ENCODE peak calls at places on chromosome 20, in eight cellular contexts. One of them, this sample, is unnamed.

GRCh38 chr20:24971702-24972101 is 20.8 kb downstream of the APMAP start:
- DNase-seq in A549: no peak
- DNase-seq in sigmoid colon: peak; percentile 13
- DNase-seq in ovary: no peak
- DNase-seq in stomach: no peak
- DNase-seq in K562: no peak
- DNase-seq in suprapubic skin: no peak
- DNase-seq in SK-N-SH: no peak
- DNase-seq in this sample: no peak

GRCh38 chr20:16922834-16923233 is 174.7 kb downstream of the OTOR start:
- DNase-seq in suprapubic skin: no peak
- DNase-seq in SK-N-SH: no peak
- DNase-seq in stomach: no peak
- DNase-seq in sigmoid colon: no peak
- DNase-seq in K562: no peak
- DNase-seq in ovary: no peak
- DNase-seq in A549: no peak
- DNase-seq in this sample: no peak

GRCh38 chr20:62370115-62370806 is 3.1 kb upstream of the LAMA5 start:
- DNase-seq in suprapubic skin: no peak
- DNase-seq in A549: no peak
- DNase-seq in K562: peak; percentile 45
- DNase-seq in SK-N-SH: no peak
- DNase-seq in sigmoid colon: no peak
- DNase-seq in ovary: no peak
- DNase-seq in stomach: peak; percentile 49
- DNase-seq in this sample: no peak

GRCh38 chr20:610130-611046 is at the start of gene TCF15:
- DNase-seq in K562: peak; percentile 98
- DNase-seq in A549: no peak
- DNase-seq in stomach: no peak
- DNase-seq in ovary: no peak
- DNase-seq in suprapubic skin: no peak
- DNase-seq in sigmoid colon: no peak
- DNase-seq in SK-N-SH: peak; percentile 100
- DNase-seq in this sample: no peak

GRCh38 chr20:440636-441035 is 21.7 kb downstream of the TBC1D20 start:
- DNase-seq in K562: no peak
- DNase-seq in A549: no peak
- DNase-seq in SK-N-SH: no peak
- DNase-seq in suprapubic skin: no peak
- DNase-seq in sigmoid colon: no peak
- DNase-seq in ovary: no peak
- DNase-seq in stomach: no peak
- DNase-seq in this sample: no peak

GRCh38 chr20:37522258-37523011 is 1.4 kb downstream of the NNAT start:
- DNase-seq in sigmoid colon: peak; percentile 91
- DNase-seq in stomach: peak; percentile 58
- DNase-seq in ovary: no peak
- DNase-seq in K562: no peak
- DNase-seq in SK-N-SH: peak; percentile 73
- DNase-seq in A549: no peak
- DNase-seq in suprapubic skin: no peak
- DNase-seq in this sample: no peak

GRCh38 chr20:36478137-36478905 is 63.0 kb upstream of the MYL9 start:
- DNase-seq in A549: no peak
- DNase-seq in stomach: no peak
- DNase-seq in ovary: no peak
- DNase-seq in suprapubic skin: no peak
- DNase-seq in sigmoid colon: no peak
- DNase-seq in K562: no peak
- DNase-seq in SK-N-SH: no peak
- DNase-seq in this sample: no peak

GRCh38 chr20:57133926-57134650 is 132.4 kb downstream of the BMP7 start:
- DNase-seq in SK-N-SH: no peak
- DNase-seq in sigmoid colon: no peak
- DNase-seq in ovary: no peak
- DNase-seq in K562: no peak
- DNase-seq in suprapubic skin: no peak
- DNase-seq in A549: no peak
- DNase-seq in stomach: no peak
- DNase-seq in this sample: no peak

GRCh38 chr20:44302026-44302669 is 8.9 kb downstream of the FITM2 start:
- DNase-seq in K562: no peak
- DNase-seq in ovary: no peak
- DNase-seq in stomach: no peak
- DNase-seq in SK-N-SH: no peak
- DNase-seq in sigmoid colon: no peak
- DNase-seq in A549: no peak
- DNase-seq in suprapubic skin: no peak
- DNase-seq in this sample: no peak

GRCh38 chr20:60478533-60478932 is 520.3 kb downstream of the CDH26 start:
- DNase-seq in suprapubic skin: no peak
- DNase-seq in SK-N-SH: no peak
- DNase-seq in stomach: no peak
- DNase-seq in A549: no peak
- DNase-seq in K562: no peak
- DNase-seq in sigmoid colon: peak; percentile 35
- DNase-seq in ovary: no peak
- DNase-seq in this sample: no peak

GRCh38 chr20:3935295-3935955 is 46.2 kb downstream of the PANK2 start:
- DNase-seq in K562: no peak
- DNase-seq in ovary: no peak
- DNase-seq in sigmoid colon: peak; percentile 83
- DNase-seq in suprapubic skin: no peak
- DNase-seq in SK-N-SH: no peak
- DNase-seq in A549: no peak
- DNase-seq in stomach: no peak
- DNase-seq in this sample: no peak

GRCh38 chr20:57610261-57610952 is 9.8 kb downstream of the ZBP1 start:
- DNase-seq in ovary: no peak
- DNase-seq in stomach: no peak
- DNase-seq in suprapubic skin: no peak
- DNase-seq in SK-N-SH: no peak
- DNase-seq in sigmoid colon: no peak
- DNase-seq in K562: no peak
- DNase-seq in A549: no peak
- DNase-seq in this sample: no peak

GRCh38 chr20:17835941-17836861 is 132.4 kb downstream of the SNX5 start:
- DNase-seq in sigmoid colon: peak; percentile 94
- DNase-seq in suprapubic skin: peak; percentile 90
- DNase-seq in A549: no peak
- DNase-seq in ovary: peak; percentile 77
- DNase-seq in K562: no peak
- DNase-seq in SK-N-SH: no peak
- DNase-seq in stomach: no peak
- DNase-seq in this sample: no peak

GRCh38 chr20:38164624-38165088 is 414 bp downstream of the TGM2 start:
- DNase-seq in stomach: no peak
- DNase-seq in SK-N-SH: no peak
- DNase-seq in A549: no peak
- DNase-seq in ovary: peak; percentile 20
- DNase-seq in sigmoid colon: peak; percentile 70
- DNase-seq in K562: no peak
- DNase-seq in suprapubic skin: no peak
- DNase-seq in this sample: no peak

GRCh38 chr20:1526896-1527295 is 30.6 kb downstream of the SIRPD start:
- DNase-seq in suprapubic skin: no peak
- DNase-seq in ovary: no peak
- DNase-seq in sigmoid colon: no peak
- DNase-seq in A549: no peak
- DNase-seq in stomach: no peak
- DNase-seq in K562: no peak
- DNase-seq in SK-N-SH: no peak
- DNase-seq in this sample: no peak

GRCh38 chr20:35091808-35092523 is 641 bp downstream of the TRPC4AP start:
- DNase-seq in sigmoid colon: no peak
- DNase-seq in suprapubic skin: no peak
- DNase-seq in ovary: no peak
- DNase-seq in K562: peak; percentile 18
- DNase-seq in A549: no peak
- DNase-seq in stomach: no peak
- DNase-seq in SK-N-SH: peak; percentile 38
- DNase-seq in this sample: no peak

GRCh38 chr20:45163071-45163803 is 11.5 kb upstream of the PI3 start:
- DNase-seq in SK-N-SH: no peak
- DNase-seq in suprapubic skin: no peak
- DNase-seq in K562: no peak
- DNase-seq in stomach: no peak
- DNase-seq in sigmoid colon: no peak
- DNase-seq in A549: no peak
- DNase-seq in ovary: no peak
- DNase-seq in this sample: no peak

GRCh38 chr20:32302507-32302872 is 25.0 kb downstream of the KIF3B start:
- DNase-seq in stomach: no peak
- DNase-seq in SK-N-SH: peak; percentile 69
- DNase-seq in suprapubic skin: no peak
- DNase-seq in sigmoid colon: no peak
- DNase-seq in K562: no peak
- DNase-seq in ovary: no peak
- DNase-seq in A549: no peak
- DNase-seq in this sample: no peak

GRCh38 chr20:61666471-61666832 is 399.2 kb downstream of the TAF4 start:
- DNase-seq in stomach: no peak
- DNase-seq in K562: no peak
- DNase-seq in sigmoid colon: no peak
- DNase-seq in SK-N-SH: no peak
- DNase-seq in suprapubic skin: no peak
- DNase-seq in ovary: no peak
- DNase-seq in A549: no peak
- DNase-seq in this sample: no peak

DNA sequence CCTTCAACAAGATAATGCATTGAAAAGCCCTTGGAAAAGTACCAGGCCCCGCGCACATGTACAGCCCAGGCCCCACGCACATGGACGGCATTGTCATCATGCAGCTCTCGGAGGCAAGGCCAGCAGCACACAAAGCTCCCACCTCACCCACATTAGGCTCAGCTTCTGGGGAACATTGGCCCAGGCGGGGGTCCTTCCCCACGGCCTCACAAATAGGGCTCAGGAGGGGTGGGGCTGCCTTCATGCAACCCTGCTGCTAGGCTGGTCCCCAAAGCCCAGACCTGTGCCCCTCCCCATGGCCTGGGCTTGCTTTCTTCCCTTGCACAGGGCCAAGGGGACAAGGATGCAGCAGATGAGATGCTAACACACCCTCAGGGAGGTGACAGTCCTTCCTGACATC is 26.7 kb downstream of the NPEPL1 start:
- DNase-seq in suprapubic skin: peak; percentile 71
- DNase-seq in stomach: peak; percentile 17
- DNase-seq in sigmoid colon: peak; percentile 62
- DNase-seq in ovary: no peak
- DNase-seq in K562: no peak
- DNase-seq in SK-N-SH: no peak
- DNase-seq in A549: no peak
- DNase-seq in this sample: peak; percentile 80
- TF ChIP-seq EP300 in suprapubic skin: no peak
- TF ChIP-seq EP300 in stomach: no peak
- TF ChIP-seq EP300 in sigmoid colon: no peak
- TF ChIP-seq EP300 in ovary: no peak
- TF ChIP-seq EP300 in K562: no peak
- TF ChIP-seq EP300 in SK-N-SH: no peak
- TF ChIP-seq EP300 in A549: no peak
- TF ChIP-seq EP300 in this sample: no peak

GRCh38 chr20:47927385-47927851 is 142.1 kb upstream of the SULF2 start:
- DNase-seq in A549: no peak
- DNase-seq in K562: no peak
- DNase-seq in ovary: no peak
- DNase-seq in SK-N-SH: no peak
- DNase-seq in stomach: no peak
- DNase-seq in sigmoid colon: no peak
- DNase-seq in suprapubic skin: no peak
- DNase-seq in this sample: no peak

GRCh38 chr20:47927944-47928343 is 142.7 kb upstream of the SULF2 start:
- DNase-seq in SK-N-SH: no peak
- DNase-seq in A549: no peak
- DNase-seq in suprapubic skin: no peak
- DNase-seq in K562: peak; percentile 22
- DNase-seq in stomach: no peak
- DNase-seq in sigmoid colon: no peak
- DNase-seq in ovary: no peak
- DNase-seq in this sample: no peak

GRCh38 chr20:47931002-47931401 is 145.7 kb upstream of the SULF2 start:
- DNase-seq in stomach: no peak
- DNase-seq in ovary: no peak
- DNase-seq in SK-N-SH: no peak
- DNase-seq in K562: no peak
- DNase-seq in suprapubic skin: no peak
- DNase-seq in sigmoid colon: no peak
- DNase-seq in A549: no peak
- DNase-seq in this sample: no peak

GRCh38 chr20:47926731-47927130 is 141.4 kb upstream of the SULF2 start:
- DNase-seq in sigmoid colon: no peak
- DNase-seq in suprapubic skin: no peak
- DNase-seq in SK-N-SH: no peak
- DNase-seq in A549: no peak
- DNase-seq in ovary: no peak
- DNase-seq in K562: peak; percentile 25
- DNase-seq in stomach: no peak
- DNase-seq in this sample: no peak

GRCh38 chr20:47929368-47930115 is 144.3 kb upstream of the SULF2 start:
- DNase-seq in stomach: no peak
- DNase-seq in suprapubic skin: no peak
- DNase-seq in K562: no peak
- DNase-seq in A549: peak; percentile 36
- DNase-seq in SK-N-SH: no peak
- DNase-seq in sigmoid colon: no peak
- DNase-seq in ovary: no peak
- DNase-seq in this sample: no peak
- TF ChIP-seq EP300 in stomach: no peak
- TF ChIP-seq EP300 in suprapubic skin: no peak
- TF ChIP-seq EP300 in K562: no peak
- TF ChIP-seq EP300 in A549: no peak
- TF ChIP-seq EP300 in SK-N-SH: no peak
- TF ChIP-seq EP300 in sigmoid colon: no peak
- TF ChIP-seq EP300 in ovary: no peak
- TF ChIP-seq EP300 in this sample: no peak

DNA sequence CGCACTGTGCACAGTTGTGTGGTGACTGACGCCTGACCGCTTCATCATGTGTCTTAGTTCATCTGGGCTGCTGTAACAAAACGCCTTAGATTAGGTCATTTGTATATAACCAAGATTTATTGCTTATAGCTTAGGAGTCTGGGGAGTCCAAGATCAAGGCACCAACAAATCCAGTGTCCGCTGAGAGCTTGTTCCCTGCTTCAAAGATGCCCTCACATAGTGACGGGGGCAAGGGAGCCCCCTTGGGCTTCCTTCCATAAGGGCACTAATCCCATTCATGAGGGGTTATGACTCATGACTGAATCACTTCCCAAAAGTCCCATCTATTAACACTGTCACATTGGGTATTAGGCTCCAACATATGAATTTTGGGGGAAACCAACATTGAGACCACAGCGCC is 34.6 kb downstream of the CYP24A1 start:
- DNase-seq in suprapubic skin: no peak
- DNase-seq in sigmoid colon: no peak
- DNase-seq in K562: no peak
- DNase-seq in ovary: no peak
- DNase-seq in stomach: no peak
- DNase-seq in A549: no peak
- DNase-seq in SK-N-SH: no peak
- DNase-seq in this sample: no peak
- TF ChIP-seq EP300 in suprapubic skin: no peak
- TF ChIP-seq EP300 in sigmoid colon: no peak
- TF ChIP-seq EP300 in K562: no peak
- TF ChIP-seq EP300 in ovary: no peak
- TF ChIP-seq EP300 in stomach: no peak
- TF ChIP-seq EP300 in A549: no peak
- TF ChIP-seq EP300 in SK-N-SH: no peak
- TF ChIP-seq EP300 in this sample: no peak

GRCh38 chr20:46388945-46389344 is 17.5 kb downstream of the ELMO2 start:
- DNase-seq in sigmoid colon: peak; percentile 74
- DNase-seq in SK-N-SH: no peak
- DNase-seq in ovary: no peak
- DNase-seq in stomach: no peak
- DNase-seq in A549: no peak
- DNase-seq in suprapubic skin: no peak
- DNase-seq in K562: no peak
- DNase-seq in this sample: no peak
- TF ChIP-seq EP300 in sigmoid colon: no peak
- TF ChIP-seq EP300 in SK-N-SH: no peak
- TF ChIP-seq EP300 in ovary: no peak
- TF ChIP-seq EP300 in stomach: no peak
- TF ChIP-seq EP300 in A549: no peak
- TF ChIP-seq EP300 in suprapubic skin: no peak
- TF ChIP-seq EP300 in K562: no peak
- TF ChIP-seq EP300 in this sample: no peak